ENCODE peak calls at places on chromosome 16, in six cellular contexts. T, Z, P, L, C and K are unnamed samples.

GRCh38 chr16:28324235-28324886 is 32.0 kb downstream of the SBK1 start:
- DNase-seq in T (no peak), Z (no peak), P (no peak), L (peak; percentile 67), C (no peak), K (no peak)

GRCh38 chr16:2968738-2969544 is at the start of gene PAQR4:
- DNase-seq in T (peak; percentile 90), Z (peak; percentile 73), P (peak; percentile 89), L (peak; percentile 79), C (peak; percentile 18), K (peak; percentile 42)

GRCh38 chr16:85259831-85260165 is 147.5 kb upstream of the CIBAR2 start:
- DNase-seq in T (no peak), Z (no peak), P (no peak), L (no peak), C (no peak), K (no peak)

GRCh38 chr16:86882586-86883280 is 304.4 kb downstream of the FOXL1 start:
- DNase-seq in T (peak; percentile 52), Z (no peak), P (peak; percentile 60), L (peak; percentile 37), C (peak; percentile 51), K (peak; percentile 44)

GRCh38 chr16:87535855-87536794 is 43.3 kb upstream of the ZCCHC14 start:
- DNase-seq in T (no peak), Z (no peak), P (no peak), L (no peak), C (no peak), K (no peak)

GRCh38 chr16:22274916-22275315 is 22.3 kb upstream of the POLR3E start:
- DNase-seq in T (no peak), Z (no peak), P (no peak), L (no peak), C (no peak), K (no peak)

GRCh38 chr16:57645691-57646387 is 17.4 kb downstream of the ADGRG1 start:
- DNase-seq in T (peak; percentile 70), Z (no peak), P (peak; percentile 60), L (peak; percentile 41), C (no peak), K (no peak)

GRCh38 chr16:81634380-81635121 is 144.5 kb upstream of the PLCG2 start:
- DNase-seq in T (no peak), Z (no peak), P (no peak), L (no peak), C (no peak), K (no peak)

GRCh38 chr16:16004314-16004749 is 54.9 kb downstream of the ABCC1 start:
- DNase-seq in T (no peak), Z (no peak), P (no peak), L (peak; percentile 37), C (no peak), K (peak; percentile 82)

GRCh38 chr16:87587636-87588035 is 14.7 kb upstream of the JPH3 start:
- DNase-seq in T (no peak), Z (no peak), P (no peak), L (no peak), C (no peak), K (no peak)

GRCh38 chr16:26651464-26651863 is 415.3 kb upstream of the C16orf82 start:
- DNase-seq in T (no peak), Z (no peak), P (no peak), L (no peak), C (no peak), K (no peak)

GRCh38 chr16:15535772-15536171 is 101.4 kb downstream of the BMERB1 start:
- DNase-seq in T (no peak), Z (no peak), P (no peak), L (no peak), C (no peak), K (no peak)

GRCh38 chr16:72131036-72131435 is 37.4 kb downstream of the DHX38 start:
- DNase-seq in T (no peak), Z (no peak), P (no peak), L (no peak), C (no peak), K (no peak)

GRCh38 chr16:12458591-12459400 is 344.9 kb downstream of the CPPED1 start:
- DNase-seq in T (peak; percentile 33), Z (no peak), P (peak; percentile 25), L (no peak), C (no peak), K (no peak)

DNA sequence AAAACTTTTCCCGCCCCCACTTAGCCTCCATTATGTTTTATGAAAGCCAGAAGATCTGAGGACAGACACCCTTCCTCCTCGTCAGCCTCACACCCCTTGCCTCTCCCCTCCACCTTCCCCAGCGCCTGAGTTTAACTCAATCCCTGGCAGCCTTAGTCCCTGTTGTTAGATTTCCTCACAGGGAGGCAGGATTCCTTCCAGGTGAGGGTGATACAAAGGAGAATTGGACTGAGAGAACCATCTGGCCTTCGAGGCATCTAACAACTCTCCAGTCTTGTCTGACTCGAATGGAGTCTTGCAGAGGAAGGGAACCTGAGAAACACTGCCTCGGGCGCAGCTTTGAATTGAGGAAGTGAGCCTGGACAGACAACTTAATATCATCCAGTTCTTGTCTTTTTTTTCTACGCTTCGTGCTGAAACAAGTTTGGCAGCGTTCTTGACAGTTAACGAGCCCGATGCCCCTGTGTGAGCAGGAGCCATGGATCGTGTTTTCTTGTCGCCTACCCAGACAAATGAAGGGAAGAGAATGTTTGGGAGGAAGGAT is 1.3 kb upstream of the ZNF768 start:
- DNase-seq in T (no peak), Z (no peak), P (no peak), L (peak; percentile 90), C (no peak), K (no peak)
- H3K4me3 ChIP-seq in T (peak overlapping the region; percentile 79), Z (peak overlapping the region; percentile 21), P (peak overlapping the region; percentile 76), L (peak overlapping the region; percentile 80), C (peak overlapping the region; percentile 15), K (peak overlapping the region; percentile 81)

GRCh38 chr16:8944113-8944765 is 19.5 kb downstream of the USP7 start:
- DNase-seq in T (no peak), Z (no peak), P (no peak), L (no peak), C (no peak), K (no peak)
- H3K4me3 ChIP-seq in T (no peak overlapping the region), Z (no peak overlapping the region), P (no peak overlapping the region), L (no peak overlapping the region), C (no peak overlapping the region), K (no peak overlapping the region)

DNA sequence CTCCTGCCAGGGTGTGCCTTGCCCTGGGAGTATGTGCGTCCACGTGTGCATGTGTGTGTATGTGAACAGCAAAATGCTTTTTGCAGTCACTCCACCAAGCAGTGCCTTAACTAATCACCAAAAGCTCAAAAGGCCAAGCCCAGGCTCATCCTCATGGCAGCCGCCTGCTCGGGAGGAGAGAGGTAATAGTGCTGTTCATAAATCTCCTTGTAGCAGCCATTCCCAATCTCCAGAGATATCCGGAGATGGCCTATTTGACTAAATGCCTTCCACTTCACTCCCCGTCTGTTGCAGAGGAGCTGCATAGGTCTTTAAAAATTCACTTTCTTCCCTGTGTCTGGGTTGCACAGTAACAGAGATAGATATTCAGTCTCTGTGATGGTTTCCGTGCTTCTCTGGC is 358.0 kb downstream of the GRIN2A start:
- DNase-seq in T (no peak), Z (no peak), P (no peak), L (no peak), C (no peak), K (no peak)
- H3K4me3 ChIP-seq in T (no peak overlapping the region), Z (no peak overlapping the region), P (no peak overlapping the region), L (no peak overlapping the region), C (no peak overlapping the region), K (no peak overlapping the region)

DNA sequence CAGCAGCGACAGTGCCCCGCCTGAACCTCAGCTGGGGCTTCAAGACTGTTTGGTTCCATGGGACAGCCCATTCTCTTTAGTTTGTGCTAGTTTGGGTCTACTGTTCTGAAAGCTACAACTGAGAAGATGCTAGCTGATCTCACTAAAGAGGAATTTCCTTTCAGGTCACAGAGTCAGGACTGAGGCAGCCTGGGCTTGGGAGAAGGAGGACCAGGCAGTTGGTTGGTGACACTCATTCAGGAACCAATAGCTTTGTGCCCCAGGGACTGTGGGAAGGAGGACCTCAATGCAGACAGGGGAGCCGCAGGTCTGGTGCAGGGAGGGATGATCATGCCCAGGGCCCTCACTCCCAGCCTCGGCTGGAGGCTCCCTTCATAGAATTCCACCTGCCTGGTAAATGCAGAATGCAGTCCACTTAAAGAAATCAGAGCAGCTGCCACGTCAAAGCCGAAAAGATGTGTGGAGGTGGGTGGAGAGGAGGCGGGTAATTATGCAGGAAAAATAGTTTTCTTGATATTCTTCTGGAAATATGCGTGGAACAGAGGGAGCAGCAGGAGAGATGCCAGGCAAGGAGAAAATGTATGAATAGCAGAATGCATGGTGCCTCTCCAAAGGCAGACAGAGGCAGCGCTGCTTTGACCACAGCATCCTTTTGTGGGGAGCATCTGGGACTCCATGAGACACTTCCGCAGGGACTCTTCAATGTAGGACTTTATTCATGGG is 32.6 kb upstream of the ZFP90 start:
- DNase-seq in T (no peak), Z (no peak), P (no peak), L (no peak), C (no peak), K (no peak)
- H3K4me3 ChIP-seq in T (no peak overlapping the region), Z (no peak overlapping the region), P (no peak overlapping the region), L (no peak overlapping the region), C (no peak overlapping the region), K (no peak overlapping the region)

GRCh38 chr16:89732142-89732917 is 11.0 kb downstream of the ZNF276 start:
- DNase-seq in T (no peak), Z (no peak), P (no peak), L (no peak), C (no peak), K (no peak)
- H3K4me3 ChIP-seq in T (no peak overlapping the region), Z (no peak overlapping the region), P (no peak overlapping the region), L (no peak overlapping the region), C (no peak overlapping the region), K (no peak overlapping the region)